ENCODE peak calls at places on chromosome 5, in ten cellular contexts. S, K, M, D, U, N, H, I, G and A are unnamed samples.

GRCh38 chr5:135269828-135270545 is 129.0 kb downstream of the MACROH2A1 start:
- DNase-seq in S (no peak), K (no peak), M (no peak), D (no peak), U (no peak), N (no peak), H (no peak), I (no peak), G (peak; percentile 80), A (no peak)

GRCh38 chr5:141636413-141637265 is at the start of the genes HDAC3 and RELL2:
- DNase-seq in S (peak; percentile 93), K (peak; percentile 84), M (peak; percentile 94), D (peak; percentile 79), U (no peak), N (peak; percentile 99), H (peak; percentile 96), I (peak; percentile 91), G (peak; percentile 96), A (peak; percentile 97)

GRCh38 chr5:103674739-103675138 is 112.2 kb upstream of the NUDT12 start:
- DNase-seq in S (no peak), K (no peak), M (no peak), D (no peak), U (no peak), N (no peak), H (no peak), I (no peak), G (no peak), A (no peak)

GRCh38 chr5:175842947-175843793 is 28.2 kb upstream of the CPLX2 start:
- DNase-seq in S (peak; percentile 98), K (no peak), M (no peak), D (no peak), U (no peak), N (no peak), H (peak; percentile 86), I (no peak), G (peak; percentile 86), A (peak; percentile 52)

GRCh38 chr5:7756453-7756852 is 94.5 kb downstream of the CFAP90 start:
- DNase-seq in S (no peak), K (no peak), M (no peak), D (no peak), U (no peak), N (no peak), H (no peak), I (no peak), G (peak; percentile 57), A (no peak)

GRCh38 chr5:95891499-95891898 is 69.0 kb upstream of the GLRX start:
- DNase-seq in S (no peak), K (no peak), M (no peak), D (no peak), U (no peak), N (no peak), H (no peak), I (no peak), G (no peak), A (no peak)

GRCh38 chr5:58244819-58245478 is 214.9 kb downstream of the PLK2 start:
- DNase-seq in S (no peak), K (no peak), M (no peak), D (no peak), U (no peak), N (no peak), H (no peak), I (no peak), G (no peak), A (no peak)

GRCh38 chr5:110900829-110901228 is 162.0 kb downstream of the SLC25A46 start:
- DNase-seq in S (no peak), K (no peak), M (no peak), D (no peak), U (no peak), N (no peak), H (no peak), I (no peak), G (peak; percentile 71), A (no peak)

GRCh38 chr5:163712011-163712410 is 206.6 kb downstream of the MAT2B start:
- DNase-seq in S (no peak), K (no peak), M (no peak), D (no peak), U (no peak), N (no peak), H (no peak), I (no peak), G (no peak), A (no peak)

GRCh38 chr5:141478321-141478945 is 2.7 kb downstream of the PCDHGC3 start:
- DNase-seq in S (no peak), K (no peak), M (no peak), D (no peak), U (no peak), N (no peak), H (no peak), I (no peak), G (no peak), A (peak; percentile 22)

GRCh38 chr5:132074772-132075718 is 1.5 kb downstream of the CSF2 start:
- DNase-seq in S (no peak), K (no peak), M (no peak), D (no peak), U (no peak), N (no peak), H (no peak), I (no peak), G (peak; percentile 71), A (no peak)

GRCh38 chr5:160171656-160172055 is 52.4 kb upstream of the PWWP2A start:
- DNase-seq in S (no peak), K (no peak), M (no peak), D (no peak), U (no peak), N (no peak), H (no peak), I (no peak), G (no peak), A (no peak)

GRCh38 chr5:50463726-50464125 is 22.6 kb upstream of the EMB start:
- DNase-seq in S (no peak), K (no peak), M (no peak), D (no peak), U (no peak), N (no peak), H (no peak), I (no peak), G (no peak), A (peak; percentile 4)

GRCh38 chr5:43635374-43635773 is 32.4 kb downstream of the NNT start:
- DNase-seq in S (no peak), K (no peak), M (no peak), D (no peak), U (no peak), N (no peak), H (no peak), I (no peak), G (no peak), A (no peak)

GRCh38 chr5:23820764-23821471 is 313.5 kb downstream of the PRDM9 start:
- DNase-seq in S (peak; percentile 5), K (no peak), M (peak; percentile 12), D (peak; percentile 2), U (no peak), N (no peak), H (no peak), I (no peak), G (no peak), A (no peak)

GRCh38 chr5:31757813-31758212 is 118.9 kb downstream of the PDZD2 start:
- DNase-seq in S (no peak), K (no peak), M (no peak), D (no peak), U (no peak), N (no peak), H (no peak), I (no peak), G (no peak), A (peak; percentile 36)

GRCh38 chr5:54713923-54714581 is 196.5 kb downstream of the SNX18 start:
- DNase-seq in S (no peak), K (no peak), M (no peak), D (no peak), U (no peak), N (no peak), H (no peak), I (no peak), G (no peak), A (no peak)

GRCh38 chr5:137486707-137487106 is 12.4 kb downstream of the SPOCK1 start:
- DNase-seq in S (no peak), K (no peak), M (no peak), D (no peak), U (peak; percentile 56), N (no peak), H (no peak), I (no peak), G (no peak), A (no peak)

GRCh38 chr5:10140195-10140973 is 109.3 kb downstream of the ATPSCKMT start:
- DNase-seq in S (peak; percentile 25), K (no peak), M (no peak), D (no peak), U (no peak), N (no peak), H (no peak), I (no peak), G (no peak), A (no peak)

GRCh38 chr5:88944751-88945507 is 61.9 kb upstream of the MEF2C start:
- DNase-seq in S (no peak), K (no peak), M (no peak), D (no peak), U (no peak), N (no peak), H (no peak), I (no peak), G (no peak), A (no peak)

GRCh38 chr5:151480859-151481258 is 33.5 kb downstream of the SLC36A1 start:
- DNase-seq in S (no peak), K (no peak), M (no peak), D (no peak), U (no peak), N (no peak), H (no peak), I (no peak), G (peak; percentile 25), A (no peak)

GRCh38 chr5:152063004-152063403 is 138.4 kb upstream of the GLRA1 start:
- DNase-seq in S (no peak), K (no peak), M (no peak), D (no peak), U (no peak), N (no peak), H (no peak), I (no peak), G (no peak), A (no peak)

GRCh38 chr5:113474100-113474700 is 14.1 kb downstream of the MCC start:
- DNase-seq in S (no peak), K (no peak), M (no peak), D (no peak), U (no peak), N (no peak), H (no peak), I (no peak), G (no peak), A (no peak)

GRCh38 chr5:56305551-56305950 is 72.4 kb upstream of the ANKRD55 start:
- DNase-seq in S (no peak), K (no peak), M (no peak), D (no peak), U (no peak), N (no peak), H (no peak), I (no peak), G (no peak), A (no peak)

GRCh38 chr5:143649869-143650268 is 162.1 kb upstream of the HMHB1 start:
- DNase-seq in S (no peak), K (no peak), M (no peak), D (no peak), U (no peak), N (no peak), H (no peak), I (no peak), G (no peak), A (no peak)

GRCh38 chr5:132064738-132065331 is 4.4 kb downstream of the IL3 start:
- DNase-seq in S (peak; percentile 84), K (peak; percentile 79), M (peak; percentile 43), D (peak; percentile 82), U (peak; percentile 48), N (peak; percentile 86), H (peak; percentile 75), I (peak; percentile 74), G (peak; percentile 84), A (peak; percentile 83)

GRCh38 chr5:151662805-151663204 is 23.9 kb downstream of the SPARC start:
- DNase-seq in S (no peak), K (peak; percentile 32), M (no peak), D (no peak), U (no peak), N (no peak), H (no peak), I (no peak), G (no peak), A (no peak)

GRCh38 chr5:124341066-124341943 is 405.1 kb downstream of the ZNF608 start:
- DNase-seq in S (no peak), K (no peak), M (no peak), D (no peak), U (no peak), N (no peak), H (no peak), I (no peak), G (no peak), A (peak; percentile 31)